ENCODE peak calls at places on chromosomes 1 and 21, in four cellular contexts. J is K562, A is HepG2, Q is SK-N-SH. T is an unnamed sample.

GRCh38 chr1:63955746-63956145 is 181.9 kb downstream of the ROR1 start:
- DNase-seq in J (no peak), A (no peak), Q (no peak), T (no peak)

GRCh38 chr1:21294266-21295058 is 4.2 kb upstream of the ECE1 start:
- DNase-seq in J (no peak), A (no peak), Q (no peak), T (no peak)

GRCh38 chr1:112674986-112675727 is 698 bp downstream of the MOV10 start:
- DNase-seq in J (peak), A (peak), Q (peak), T (peak)

GRCh38 chr1:203342192-203342940 is 8.6 kb downstream of the FMOD start:
- DNase-seq in J (peak), A (peak), Q (peak), T (peak)

GRCh38 chr1:6028042-6028895 is 17.4 kb upstream of the KCNAB2 start:
- DNase-seq in J (no peak), A (no peak), Q (no peak), T (no peak)

GRCh38 chr21:14762734-14763694 is 216.9 kb upstream of the SAMSN1 start:
- DNase-seq in J (peak), A (no peak), Q (no peak), T (no peak)

GRCh38 chr1:235060607-235061470 is 67.8 kb downstream of the TOMM20 start:
- DNase-seq in J (no peak), A (peak), Q (no peak), T (peak)

GRCh38 chr1:55694297-55694696 is 479.1 kb upstream of the USP24 start:
- DNase-seq in J (no peak), A (no peak), Q (peak), T (no peak)

GRCh38 chr1:27394282-27394658 is 1.8 kb downstream of the GPR3 start:
- DNase-seq in J (no peak), A (no peak), Q (no peak), T (no peak)

DNA sequence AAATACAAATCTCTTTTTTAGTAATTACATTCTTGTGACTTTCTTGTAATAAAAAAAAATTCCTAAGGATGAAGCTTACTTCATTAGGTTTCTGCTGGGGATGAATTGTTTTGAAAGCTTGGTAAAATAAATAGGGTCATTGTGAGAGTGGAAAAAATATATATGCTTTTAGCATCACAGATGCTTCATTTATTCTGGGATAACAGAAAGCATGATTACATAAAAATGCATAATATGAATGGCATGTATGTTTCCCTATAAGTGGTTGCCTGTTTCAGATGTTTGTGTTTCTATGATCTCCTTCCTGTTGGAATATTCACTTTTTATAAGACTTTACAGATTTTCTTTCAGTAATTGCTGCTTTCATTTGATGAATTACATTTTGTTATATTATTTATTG is 42.3 kb downstream of the HMCN1 start:
- DNase-seq in J (no peak), A (no peak), Q (no peak), T (no peak)
- TF ChIP-seq FOXJ3 in J (no peak), A (no peak), Q (no peak), T (no peak)

GRCh38 chr1:61182049-61182448 is 99.7 kb downstream of the NFIA start:
- DNase-seq in J (no peak), A (no peak), Q (no peak), T (no peak)

GRCh38 chr1:61184035-61184713 is 101.8 kb downstream of the NFIA start:
- DNase-seq in J (peak), A (peak), Q (peak), T (no peak)

GRCh38 chr1:61184714-61185106 is 102.3 kb downstream of the NFIA start:
- DNase-seq in J (no peak), A (no peak), Q (no peak), T (no peak)

GRCh38 chr1:61181016-61181560 is 98.7 kb downstream of the NFIA start:
- DNase-seq in J (no peak), A (no peak), Q (no peak), T (no peak)

DNA sequence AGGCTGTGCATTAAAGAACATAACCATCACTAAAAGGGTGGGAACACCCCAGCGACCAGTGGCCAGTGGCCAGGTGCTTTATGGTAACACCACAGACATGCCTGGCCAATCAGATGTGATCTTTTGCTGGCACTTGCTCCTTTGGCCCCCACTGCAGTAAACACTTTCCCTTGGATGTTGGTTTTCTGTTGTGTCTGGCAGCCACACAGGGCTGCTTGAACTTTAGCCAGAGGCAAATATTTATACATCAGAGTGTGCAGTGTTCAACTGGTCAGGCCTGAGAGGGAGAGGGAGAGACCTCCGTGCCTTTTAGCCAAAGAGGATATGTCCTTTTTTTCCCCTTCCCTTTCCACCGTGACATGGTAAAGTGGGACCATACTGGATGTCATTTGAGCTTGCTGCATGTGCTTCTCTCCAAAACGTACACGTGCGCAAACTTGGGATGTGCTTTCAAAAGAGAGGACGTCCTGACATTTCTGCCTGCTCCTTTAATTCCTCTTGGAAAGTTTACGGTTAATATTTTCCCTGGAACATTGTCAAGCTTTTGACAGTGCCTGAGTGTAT is 101.2 kb downstream of the NFIA start:
- DNase-seq in J (peak), A (peak), Q (no peak), T (no peak)
- TF ChIP-seq FOXJ3 in J (no peak), A (peak), Q (no peak), T (no peak)

GRCh38 chr1:89199515-89199914 is 773 bp upstream of the GBP4 start:
- DNase-seq in J (no peak), A (no peak), Q (no peak), T (no peak)
- TF ChIP-seq FOXJ3 in J (no peak), A (no peak), Q (no peak), T (no peak)

GRCh38 chr21:44090332-44090731 is 16.9 kb upstream of the PWP2 start:
- DNase-seq in J (no peak), A (no peak), Q (no peak), T (no peak)

GRCh38 chr21:44087426-44088400 is 19.5 kb upstream of the PWP2 start:
- DNase-seq in J (no peak), A (no peak), Q (no peak), T (no peak)

GRCh38 chr21:44086636-44087425 is 20.4 kb upstream of the PWP2 start:
- DNase-seq in J (no peak), A (no peak), Q (no peak), T (no peak)

GRCh38 chr21:44088401-44088780 is 18.8 kb upstream of the PWP2 start:
- DNase-seq in J (no peak), A (no peak), Q (no peak), T (no peak)

DNA sequence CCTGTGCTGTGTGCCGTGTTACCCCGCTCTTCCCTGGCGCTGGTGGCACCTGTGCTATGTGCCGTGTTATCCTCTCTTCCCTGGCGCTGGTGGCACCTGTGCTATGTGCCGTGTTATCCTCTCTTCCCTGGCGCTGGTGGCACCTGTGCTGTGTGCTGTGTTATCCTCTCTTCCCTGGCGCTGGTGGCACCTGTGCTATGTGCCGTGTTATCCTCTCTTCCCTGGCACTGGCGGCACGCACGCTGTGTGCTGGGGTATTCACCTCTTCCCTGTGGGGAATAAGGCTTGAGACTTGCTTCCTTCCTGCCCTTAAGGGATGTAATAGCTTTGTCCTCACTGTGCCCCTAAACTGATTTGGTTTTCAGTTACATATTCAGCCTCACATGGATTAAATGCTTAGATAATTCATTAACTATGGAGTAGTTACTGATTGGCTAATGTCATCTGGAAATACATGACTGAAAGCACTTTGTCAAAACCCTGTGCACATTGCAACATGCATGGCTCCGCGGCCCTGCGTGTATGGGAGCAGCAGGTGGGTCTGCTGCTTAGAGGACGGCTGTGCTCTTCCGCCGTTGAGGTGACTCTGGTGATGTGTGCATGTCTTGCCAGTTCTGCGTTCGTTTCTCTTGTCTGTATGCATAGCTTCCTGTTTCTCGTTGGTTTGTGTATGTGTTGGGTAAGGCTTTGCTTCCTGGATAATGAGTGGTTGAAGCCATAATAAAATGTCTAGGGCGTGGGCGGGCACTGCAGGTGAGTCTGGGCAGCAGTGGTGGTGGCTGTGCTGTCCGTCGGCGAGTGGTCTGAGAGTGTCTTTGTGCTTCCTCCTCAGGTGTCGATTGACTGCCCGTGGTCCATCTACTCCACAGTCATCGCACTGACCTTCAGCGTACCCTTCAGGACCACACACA is 17.9 kb upstream of the PWP2 start:
- DNase-seq in J (no peak), A (no peak), Q (no peak), T (no peak)
- TF ChIP-seq FOXJ3 in J (no peak), A (no peak), Q (no peak), T (no peak)

DNA sequence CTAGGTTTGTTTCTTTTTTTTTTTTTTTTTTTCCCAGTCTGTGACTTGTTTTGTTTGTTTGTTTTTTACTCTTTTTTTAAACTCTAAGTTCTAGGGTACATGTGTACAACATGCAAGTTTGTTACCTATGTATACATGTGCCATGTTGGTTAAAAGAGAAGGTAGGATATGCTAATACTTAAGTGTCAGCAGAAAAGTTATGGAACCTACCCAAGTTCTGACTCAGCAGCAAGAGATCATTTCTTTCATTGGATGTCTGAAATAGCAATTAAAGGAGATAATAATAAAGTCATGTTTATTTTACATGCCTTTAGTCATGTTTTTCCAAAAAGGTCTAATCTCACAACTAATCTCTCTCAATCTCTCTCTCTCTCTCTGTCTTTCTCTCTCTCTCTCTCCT is 87.4 kb upstream of the PALMD start:
- DNase-seq in J (no peak), A (no peak), Q (no peak), T (no peak)
- TF ChIP-seq FOXJ3 in J (no peak), A (no peak), Q (no peak), T (no peak)

GRCh38 chr1:31937300-31938183 is 626 bp downstream of the PTP4A2 start:
- DNase-seq in J (peak), A (peak), Q (peak), T (peak)

GRCh38 chr1:31936966-31937299 is 1.2 kb downstream of the PTP4A2 start:
- DNase-seq in J (no peak), A (no peak), Q (no peak), T (no peak)

GRCh38 chr1:31938184-31938975 is at the start of gene PTP4A2:
- DNase-seq in J (peak), A (peak), Q (peak), T (peak)

GRCh38 chr1:31936278-31936965 is 1.7 kb downstream of the PTP4A2 start:
- DNase-seq in J (no peak), A (no peak), Q (no peak), T (no peak)

GRCh38 chr1:31939484-31940329 is 1.5 kb upstream of the PTP4A2 start:
- DNase-seq in J (peak), A (peak), Q (peak), T (no peak)
- TF ChIP-seq FOXJ3 in J (no peak), A (no peak), Q (no peak), T (no peak)

DNA sequence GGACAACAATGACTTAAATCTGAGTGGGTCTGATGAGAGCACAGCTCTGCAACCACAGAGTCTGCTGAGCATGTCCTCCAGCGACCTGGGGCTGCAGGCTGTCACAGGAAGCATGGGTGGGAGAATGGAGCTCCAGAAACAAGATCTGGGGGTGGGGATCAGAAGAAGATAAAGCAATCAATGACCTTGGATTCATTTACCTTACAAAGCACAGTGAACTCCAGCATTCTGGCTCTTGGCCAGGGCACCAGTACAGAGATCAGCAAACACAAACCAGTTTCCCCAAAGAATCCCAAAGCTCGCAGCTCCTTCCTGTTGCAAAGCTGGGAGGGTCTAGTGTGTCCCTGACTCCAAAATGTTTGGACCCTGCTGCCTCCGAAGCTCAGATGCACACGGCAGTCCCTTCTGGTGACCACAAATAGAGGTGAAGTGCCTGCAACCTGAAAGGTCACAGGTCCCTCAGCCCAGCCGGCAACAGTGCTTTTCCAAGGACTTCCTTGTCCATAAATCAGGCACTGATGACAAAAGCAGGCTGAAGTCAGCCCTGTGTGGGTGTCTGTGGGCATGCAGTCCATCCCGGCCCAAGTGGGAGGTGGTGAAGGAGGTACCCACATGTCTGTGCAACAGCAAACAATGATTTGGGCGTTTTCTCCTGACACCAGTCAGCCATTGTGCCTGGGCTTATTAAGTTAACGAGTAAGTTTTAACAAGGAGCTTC is 76.1 kb downstream of the SH3BGR start:
- DNase-seq in J (no peak), A (peak), Q (no peak), T (no peak)
- TF ChIP-seq FOXJ3 in J (no peak), A (no peak), Q (no peak), T (no peak)

GRCh38 chr1:178192686-178193085 is 98.8 kb downstream of the RASAL2 start:
- DNase-seq in J (no peak), A (no peak), Q (no peak), T (no peak)

DNA sequence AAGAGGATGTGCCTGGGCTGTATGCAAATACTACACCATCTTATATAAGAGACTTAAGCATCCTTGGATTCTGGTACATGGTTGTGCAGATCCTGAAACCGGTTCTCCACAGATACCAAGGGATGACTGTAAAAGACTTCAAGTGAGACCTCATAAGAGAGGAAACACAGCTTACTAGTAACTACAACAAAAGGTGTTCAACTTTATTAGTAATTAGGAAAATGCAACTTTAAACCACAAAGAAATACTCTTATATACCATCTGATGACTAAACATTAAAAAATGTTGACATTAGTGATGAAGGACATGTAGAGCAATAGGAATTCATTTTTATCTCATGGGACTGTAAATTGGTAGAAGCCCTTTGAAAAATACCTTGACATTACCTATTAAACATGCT is 102.7 kb downstream of the RASAL2 start:
- DNase-seq in J (no peak), A (no peak), Q (no peak), T (no peak)
- TF ChIP-seq FOXJ3 in J (no peak), A (no peak), Q (no peak), T (no peak)

GRCh38 chr1:41464886-41465285 is 19.6 kb downstream of the EDN2 start:
- DNase-seq in J (no peak), A (no peak), Q (no peak), T (no peak)
- TF ChIP-seq FOXJ3 in J (no peak), A (no peak), Q (no peak), T (no peak)

GRCh38 chr21:45590726-45591618 is 48.7 kb upstream of the SLC19A1 start:
- DNase-seq in J (peak), A (no peak), Q (no peak), T (peak)

GRCh38 chr21:45592626-45593134 is 50.4 kb upstream of the SLC19A1 start:
- DNase-seq in J (no peak), A (no peak), Q (no peak), T (peak)

GRCh38 chr21:45591619-45592207 is 49.5 kb upstream of the SLC19A1 start:
- DNase-seq in J (no peak), A (no peak), Q (no peak), T (no peak)

GRCh38 chr21:45593162-45594022 is 50.1 kb upstream of the PCBP3 start:
- DNase-seq in J (no peak), A (peak), Q (no peak), T (peak)

GRCh38 chr21:45592208-45592619 is 50.0 kb upstream of the SLC19A1 start:
- DNase-seq in J (peak), A (no peak), Q (no peak), T (peak)
- TF ChIP-seq FOXJ3 in J (no peak), A (no peak), Q (no peak), T (no peak)

T was measured in WTC11.